ENCODE peak calls at places on chromosome 12, in six cellular contexts. X, J, C, T, V and B are unnamed samples.

GRCh38 chr12:49296034-49296835 is 1.3 kb downstream of the PRPH start:
- DNase-seq in J (peak; percentile 63), X (no peak), V (peak; percentile 82), C (peak; percentile 65), T (peak; percentile 35), B (no peak)

GRCh38 chr12:95739561-95740313 is 50.8 kb downstream of the NTN4 start:
- DNase-seq in V (no peak), X (no peak), T (peak; percentile 67), J (no peak), C (no peak), B (no peak)

GRCh38 chr12:46160081-46160980 is 108.5 kb downstream of the SLC38A1 start:
- DNase-seq in J (peak; percentile 47), T (peak; percentile 18), X (no peak), C (no peak), V (no peak), B (peak; percentile 71)

GRCh38 chr12:80400591-80400991 is 43.4 kb upstream of the PTPRQ start:
- DNase-seq in J (no peak), T (no peak), C (no peak), V (peak; percentile 46), X (no peak), B (peak; percentile 40)

GRCh38 chr12:7190268-7191055 is 976 bp downstream of the PEX5 start:
- DNase-seq in V (peak; percentile 70), T (peak; percentile 38), J (peak; percentile 39), C (peak; percentile 5), X (peak; percentile 89), B (peak; percentile 25)

GRCh38 chr12:26345471-26346003 is 150.2 kb downstream of the SSPN start:
- DNase-seq in X (no peak), C (peak; percentile 30), V (no peak), T (no peak), J (no peak), B (no peak)

GRCh38 chr12:127625372-127625771 is 641.6 kb upstream of the TMEM132C start:
- DNase-seq in T (no peak), J (no peak), X (no peak), C (no peak), V (no peak), B (no peak)

GRCh38 chr12:93087836-93088610 is 158.9 kb upstream of the EEA1 start:
- DNase-seq in X (no peak), J (no peak), T (no peak), C (no peak), V (no peak), B (no peak)

GRCh38 chr12:38445040-38445439 is 128.5 kb downstream of the ALG10B start:
- DNase-seq in T (no peak), X (no peak), C (no peak), V (no peak), J (no peak), B (no peak)

GRCh38 chr12:123131291-123131831 is 19.5 kb downstream of the PITPNM2 start:
- DNase-seq in C (no peak), J (no peak), X (no peak), T (no peak), V (no peak), B (no peak)

GRCh38 chr12:112117685-112118084 is 7.7 kb upstream of the TRAFD1 start:
- DNase-seq in C (no peak), T (no peak), J (no peak), X (no peak), V (no peak), B (no peak)

GRCh38 chr12:64733857-64734256 is 25.3 kb downstream of the GNS start:
- DNase-seq in T (peak; percentile 29), C (no peak), J (no peak), X (no peak), V (no peak), B (peak; percentile 12)

GRCh38 chr12:116539905-116540482 is 19.2 kb upstream of the MAP1LC3B2 start:
- DNase-seq in V (no peak), X (no peak), T (no peak), C (no peak), J (peak; percentile 62), B (peak; percentile 70)

GRCh38 chr12:124509676-124510300 is 57.6 kb downstream of the NCOR2 start:
- DNase-seq in T (peak; percentile 88), J (peak; percentile 63), C (no peak), V (no peak), X (no peak), B (peak; percentile 93)

GRCh38 chr12:32549675-32550079 is 129.4 kb upstream of the DNM1L start:
- DNase-seq in J (peak; percentile 17), C (no peak), T (peak; percentile 29), V (no peak), X (no peak), B (no peak)

GRCh38 chr12:120225852-120226640 is 25.1 kb upstream of the RPLP0 start:
- DNase-seq in V (peak; percentile 88), X (no peak), C (peak; percentile 57), T (peak; percentile 22), J (no peak), B (no peak)

GRCh38 chr12:27330846-27331245 is 1.8 kb upstream of the BMAL2 start:
- DNase-seq in T (no peak), C (no peak), V (no peak), J (no peak), X (no peak), B (no peak)

DNA sequence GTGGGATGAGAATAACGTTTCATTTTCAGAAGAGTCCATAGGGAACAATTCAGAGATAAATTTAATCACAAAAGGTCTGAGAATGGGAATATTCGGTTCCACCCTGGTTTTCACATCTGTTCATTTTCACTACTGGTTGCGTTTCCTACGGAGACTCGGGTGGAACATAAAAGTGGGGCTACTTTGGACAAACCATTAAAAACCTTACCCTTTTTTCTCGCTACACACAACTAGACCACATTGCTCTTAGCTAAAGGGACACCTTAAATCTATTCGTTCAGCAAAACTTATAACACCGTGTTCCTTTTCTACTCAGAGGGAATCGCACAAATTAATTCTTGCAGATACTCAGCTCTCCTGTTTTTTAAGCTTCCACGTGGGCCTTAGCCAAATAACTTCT is 1.0 kb upstream of the SUDS3 start:
- DNase-seq in J (no peak), V (no peak), C (no peak), T (no peak), X (no peak), B (no peak)
- H3K4me3 ChIP-seq in J (no peak overlapping the region), V (peak overlapping the region; percentile 84), C (no peak overlapping the region), T (peak overlapping the region; percentile 99), X (peak overlapping the region; percentile 71), B (peak overlapping the region; percentile 93)

GRCh38 chr12:106773945-106774807 is at the start of gene RIC8B:
- DNase-seq in V (peak; percentile 98), T (peak; percentile 94), J (peak; percentile 98), X (peak; percentile 98), C (peak; percentile 92), B (peak; percentile 99)

GRCh38 chr12:106774808-106775524 is 484 bp downstream of the RIC8B start:
- DNase-seq in J (peak; percentile 12), C (peak; percentile 39), T (no peak), X (no peak), V (no peak), B (no peak)

GRCh38 chr12:106771425-106771824 is 3.1 kb upstream of the RIC8B start:
- DNase-seq in V (no peak), X (no peak), C (no peak), T (no peak), J (no peak), B (no peak)

GRCh38 chr12:106776897-106777296 is 2.4 kb downstream of the RIC8B start:
- DNase-seq in C (no peak), T (no peak), J (no peak), X (no peak), V (no peak), B (no peak)

DNA sequence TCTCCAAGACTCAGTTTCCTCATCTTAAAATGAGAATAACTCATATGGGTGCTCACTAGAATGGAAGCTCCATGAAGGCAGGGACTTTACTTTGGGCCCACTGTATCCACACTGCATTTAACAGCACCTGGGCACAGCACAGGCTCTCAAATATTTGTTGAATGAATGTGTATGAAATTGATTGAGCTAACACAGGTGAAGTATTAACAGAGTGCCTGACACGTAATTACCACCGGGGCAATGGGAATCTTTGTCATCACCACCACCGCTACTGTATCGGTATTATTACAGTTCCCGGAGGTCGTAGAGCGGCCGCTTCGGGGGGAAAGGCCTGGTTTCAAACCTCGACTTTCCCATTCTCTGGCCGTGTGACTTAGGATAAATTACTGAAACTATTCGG is 1.2 kb upstream of the RIC8B start:
- DNase-seq in T (no peak), C (no peak), V (no peak), J (no peak), X (no peak), B (no peak)
- H3K4me1 ChIP-seq in T (peaks cover 15% of the 10 kb centered on the region), C (peaks cover 25% of the 10 kb centered on the region), V (peaks cover 19% of the 10 kb centered on the region), J (no peaks in the 10 kb centered on the region), X (peaks cover 14% of the 10 kb centered on the region), B (peaks cover 15% of the 10 kb centered on the region)

GRCh38 chr12:20475542-20475941 is 107.2 kb downstream of the PDE3A start:
- DNase-seq in C (no peak), V (no peak), X (no peak), J (no peak), T (no peak), B (peak; percentile 74)

GRCh38 chr12:20472089-20472488 is 103.8 kb downstream of the PDE3A start:
- DNase-seq in C (no peak), T (no peak), V (no peak), X (no peak), J (no peak), B (no peak)

GRCh38 chr12:20476551-20476950 is 108.2 kb downstream of the PDE3A start:
- DNase-seq in J (no peak), V (no peak), X (no peak), T (no peak), C (no peak), B (no peak)

GRCh38 chr12:20473133-20473532 is 104.8 kb downstream of the PDE3A start:
- DNase-seq in C (no peak), J (no peak), V (no peak), T (no peak), X (no peak), B (no peak)

DNA sequence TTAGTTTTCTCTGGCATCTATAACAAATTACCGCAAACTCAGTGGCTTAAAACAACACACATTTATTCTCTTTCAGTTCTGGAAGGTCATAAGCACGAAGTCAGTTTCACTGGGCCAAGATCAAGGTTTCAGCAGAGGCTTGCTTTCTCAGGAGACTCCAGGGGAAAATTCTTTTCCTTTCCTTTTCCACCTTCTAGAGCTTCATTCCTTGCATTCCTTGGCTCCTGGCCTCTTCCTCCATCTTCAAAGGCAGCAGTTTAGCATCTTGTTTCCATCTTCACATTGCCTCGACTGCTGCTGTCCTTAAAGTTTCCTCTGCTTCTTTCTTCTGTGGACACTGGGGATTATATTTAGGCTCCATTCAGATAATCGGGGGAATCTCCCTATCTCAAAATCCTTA is 106.1 kb downstream of the PDE3A start:
- DNase-seq in T (no peak), V (no peak), X (no peak), C (no peak), J (no peak), B (no peak)
- H3K27ac ChIP-seq in T (no peak overlapping the region), V (no peak overlapping the region), X (no peak overlapping the region), C (no peak overlapping the region), J (no peak overlapping the region), B (no peak overlapping the region)

DNA sequence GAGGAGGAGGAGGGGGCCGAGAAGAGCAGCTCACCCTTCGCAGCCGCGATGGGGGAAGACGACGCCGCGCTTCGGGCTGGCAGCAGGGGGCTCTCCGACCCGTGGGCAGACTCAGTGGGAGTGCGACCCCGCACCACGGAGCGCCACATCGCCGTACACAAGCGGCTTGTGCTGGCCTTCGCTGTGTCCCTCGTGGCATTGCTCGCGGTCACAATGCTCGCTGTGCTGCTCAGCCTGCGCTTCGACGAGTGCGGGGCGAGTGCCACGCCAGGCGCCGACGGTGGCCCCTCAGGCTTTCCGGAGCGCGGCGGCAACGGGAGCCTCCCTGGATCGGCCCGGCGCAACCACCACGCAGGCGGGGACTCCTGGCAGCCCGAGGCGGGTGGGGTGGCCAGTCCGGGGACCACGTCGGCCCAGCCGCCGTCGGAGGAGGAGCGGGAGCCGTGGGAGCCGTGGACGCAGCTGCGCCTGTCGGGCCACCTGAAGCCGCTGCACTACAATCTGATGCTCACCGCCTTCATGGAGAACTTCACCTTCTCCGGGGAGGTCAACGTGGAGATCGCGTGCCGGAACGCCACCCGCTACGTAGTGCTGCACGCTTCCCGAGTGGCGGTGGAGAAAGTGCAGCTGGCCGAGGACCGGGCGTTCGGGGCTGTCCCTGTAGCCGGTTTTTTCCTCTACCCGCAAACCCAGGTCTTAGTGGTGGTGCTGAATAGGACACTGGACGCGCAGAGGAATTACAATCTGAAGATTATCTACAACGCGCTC is 745 bp downstream of the TRHDE start:
- DNase-seq in J (peak; percentile 56), V (peak; percentile 71), X (no peak), T (no peak), C (no peak), B (peak; percentile 6)
- H3K4me3 ChIP-seq in J (peak overlapping the region; percentile 80), V (peak overlapping the region; percentile 55), X (peak overlapping the region; percentile 70), T (peak overlapping the region; percentile 71), C (no peak overlapping the region), B (peak overlapping the region; percentile 44)